ENCODE peak calls at places on chromosome 13, in five cellular contexts. W is NCI-H2171, S is GM03348, O is AG09319, K is Daoy. C is an unnamed sample.

GRCh38 chr13:107447591-107447990 is 767.7 kb downstream of the LIG4 start:
- DNase-seq in W (no peak), S (no peak), O (no peak), K (no peak), C (no peak)

GRCh38 chr13:29676941-29677452 is 81.5 kb upstream of the SLC7A1 start:
- DNase-seq in W (no peak), S (peak), O (no peak), K (no peak), C (peak)

GRCh38 chr13:21069561-21070004 is 8.2 kb upstream of the LATS2 start:
- DNase-seq in W (no peak), S (peak), O (peak), K (peak), C (peak)

GRCh38 chr13:113585828-113586355 is 1.3 kb downstream of the TFDP1 start:
- DNase-seq in W (no peak), S (no peak), O (no peak), K (no peak), C (no peak)

GRCh38 chr13:110092869-110093268 is 214.1 kb downstream of the COL4A1 start:
- DNase-seq in W (no peak), S (no peak), O (no peak), K (no peak), C (no peak)

GRCh38 chr13:32737111-32737571 is 150.9 kb downstream of the PDS5B start:
- DNase-seq in W (no peak), S (peak), O (no peak), K (no peak), C (no peak)

GRCh38 chr13:77874406-77874805 is 44.2 kb downstream of the EDNRB start:
- DNase-seq in W (no peak), S (peak), O (no peak), K (no peak), C (peak)

GRCh38 chr13:114038211-114038613 is 64.3 kb upstream of the C13orf46 start:
- DNase-seq in W (no peak), S (no peak), O (no peak), K (no peak), C (no peak)

GRCh38 chr13:49444517-49445395 is 682 bp downstream of the SETDB2 start:
- DNase-seq in W (no peak), S (peak), O (peak), K (peak), C (peak)

GRCh38 chr13:94590744-94591143 is 5.2 kb downstream of the TGDS start:
- DNase-seq in W (no peak), S (no peak), O (no peak), K (no peak), C (no peak)

GRCh38 chr13:72180253-72180952 is 313.4 kb upstream of the DACH1 start:
- DNase-seq in W (no peak), S (no peak), O (no peak), K (no peak), C (peak)

GRCh38 chr13:46354143-46355087 is 32.6 kb downstream of the RUBCNL start:
- DNase-seq in W (no peak), S (peak), O (peak), K (peak), C (peak)

GRCh38 chr13:48493076-48493765 is 39.7 kb downstream of the RCBTB2 start:
- DNase-seq in W (no peak), S (no peak), O (no peak), K (no peak), C (no peak)

GRCh38 chr13:71242191-71242590 is 624.8 kb downstream of the DACH1 start:
- DNase-seq in W (no peak), S (no peak), O (no peak), K (no peak), C (no peak)

GRCh38 chr13:51697181-51697580 is 106.8 kb downstream of the DHRS12 start:
- DNase-seq in W (no peak), S (no peak), O (no peak), K (no peak), C (peak)

GRCh38 chr13:21075303-21076264 is 14.2 kb upstream of the LATS2 start:
- DNase-seq in W (no peak), S (peak), O (no peak), K (no peak), C (peak)

GRCh38 chr13:110713981-110714797 is 689 bp downstream of the ING1 start:
- DNase-seq in W (peak), S (peak), O (no peak), K (peak), C (peak)

GRCh38 chr13:43397110-43397509 is 373.7 kb downstream of the DNAJC15 start:
- DNase-seq in W (no peak), S (peak), O (no peak), K (peak), C (peak)

C was measured in adipocyte.